ENCODE peak calls at places on chromosomes 13 and 19, in seven cellular contexts. One of them, this sample, is unnamed.
A peak's percentile ranks its signal among the peaks of the same experiment; 100 is the strongest.

GRCh38 chr13:80475718-80476117 is 134.8 kb upstream of the SPRY2 start:
- DNase-seq in SK-N-SH: no peak
- DNase-seq in GM12892: no peak
- DNase-seq in GM12878: no peak
- DNase-seq in HepG2: no peak
- DNase-seq in H1: no peak
- DNase-seq in K562: no peak
- DNase-seq in this sample: no peak

GRCh38 chr19:7869910-7870511 is 4.2 kb downstream of the PRR36 start:
- DNase-seq in SK-N-SH: peak; percentile 71
- DNase-seq in GM12892: no peak
- DNase-seq in GM12878: no peak
- DNase-seq in HepG2: peak; percentile 87
- DNase-seq in H1: peak; percentile 85
- DNase-seq in K562: peak; percentile 96
- DNase-seq in this sample: no peak

GRCh38 chr19:13347351-13347750 is 158.9 kb downstream of the CACNA1A start:
- DNase-seq in SK-N-SH: no peak
- DNase-seq in GM12892: no peak
- DNase-seq in GM12878: no peak
- DNase-seq in HepG2: no peak
- DNase-seq in H1: no peak
- DNase-seq in K562: no peak
- DNase-seq in this sample: no peak

GRCh38 chr19:28026636-28027035 is 1186.3 kb downstream of the UQCRFS1 start:
- DNase-seq in SK-N-SH: no peak
- DNase-seq in GM12892: no peak
- DNase-seq in GM12878: no peak
- DNase-seq in HepG2: no peak
- DNase-seq in H1: no peak
- DNase-seq in K562: no peak
- DNase-seq in this sample: no peak

GRCh38 chr13:66558511-66558910 is 671.6 kb downstream of the PCDH9 start:
- DNase-seq in SK-N-SH: no peak
- DNase-seq in GM12892: no peak
- DNase-seq in GM12878: no peak
- DNase-seq in HepG2: no peak
- DNase-seq in H1: no peak
- DNase-seq in K562: peak; percentile 23
- DNase-seq in this sample: no peak

GRCh38 chr19:47663911-47664771 is 49.1 kb upstream of the EHD2 start:
- DNase-seq in SK-N-SH: no peak
- DNase-seq in GM12892: no peak
- DNase-seq in GM12878: no peak
- DNase-seq in HepG2: peak; percentile 59
- DNase-seq in H1: no peak
- DNase-seq in K562: peak; percentile 71
- DNase-seq in this sample: no peak

GRCh38 chr13:42814868-42815267 is 33.5 kb downstream of the FAM216B start:
- DNase-seq in SK-N-SH: peak; percentile 31
- DNase-seq in GM12892: no peak
- DNase-seq in GM12878: no peak
- DNase-seq in HepG2: no peak
- DNase-seq in H1: no peak
- DNase-seq in K562: no peak
- DNase-seq in this sample: no peak

GRCh38 chr13:101567841-101568240 is 115.4 kb downstream of the ITGBL1 start:
- DNase-seq in SK-N-SH: no peak
- DNase-seq in GM12892: no peak
- DNase-seq in GM12878: no peak
- DNase-seq in HepG2: no peak
- DNase-seq in H1: no peak
- DNase-seq in K562: no peak
- DNase-seq in this sample: no peak

GRCh38 chr19:49347835-49348234 is 12.6 kb downstream of the CD37 start:
- DNase-seq in SK-N-SH: peak; percentile 66
- DNase-seq in GM12892: no peak
- DNase-seq in GM12878: no peak
- DNase-seq in HepG2: peak; percentile 44
- DNase-seq in H1: no peak
- DNase-seq in K562: peak; percentile 74
- DNase-seq in this sample: no peak

GRCh38 chr19:47700934-47701716 is 12.1 kb upstream of the EHD2 start:
- DNase-seq in SK-N-SH: no peak
- DNase-seq in GM12892: no peak
- DNase-seq in GM12878: no peak
- DNase-seq in HepG2: no peak
- DNase-seq in H1: no peak
- DNase-seq in K562: no peak
- DNase-seq in this sample: no peak

GRCh38 chr19:39829702-39830275 is 4.2 kb downstream of the DYRK1B start:
- DNase-seq in SK-N-SH: no peak
- DNase-seq in GM12892: no peak
- DNase-seq in GM12878: no peak
- DNase-seq in HepG2: no peak
- DNase-seq in H1: no peak
- DNase-seq in K562: no peak
- DNase-seq in this sample: no peak

GRCh38 chr19:39001016-39001415 is 25.5 kb upstream of the FBXO17 start:
- DNase-seq in SK-N-SH: no peak
- DNase-seq in GM12892: no peak
- DNase-seq in GM12878: no peak
- DNase-seq in HepG2: no peak
- DNase-seq in H1: no peak
- DNase-seq in K562: no peak
- DNase-seq in this sample: no peak

GRCh38 chr19:29694166-29694565 is 20.9 kb downstream of the C19orf12 start:
- DNase-seq in SK-N-SH: no peak
- DNase-seq in GM12892: no peak
- DNase-seq in GM12878: no peak
- DNase-seq in HepG2: no peak
- DNase-seq in H1: no peak
- DNase-seq in K562: no peak
- DNase-seq in this sample: no peak

GRCh38 chr19:47232422-47233211 is 1.6 kb upstream of the BBC3 start:
- DNase-seq in SK-N-SH: no peak
- DNase-seq in GM12892: no peak
- DNase-seq in GM12878: no peak
- DNase-seq in HepG2: no peak
- DNase-seq in H1: no peak
- DNase-seq in K562: no peak
- DNase-seq in this sample: no peak

GRCh38 chr19:41064974-41065569 is 23.2 kb upstream of the CYP2A13 start:
- DNase-seq in SK-N-SH: peak; percentile 10
- DNase-seq in GM12892: no peak
- DNase-seq in GM12878: no peak
- DNase-seq in HepG2: no peak
- DNase-seq in H1: no peak
- DNase-seq in K562: peak; percentile 48
- DNase-seq in this sample: no peak

GRCh38 chr13:52137489-52137888 is 8.6 kb upstream of the NEK5 start:
- DNase-seq in SK-N-SH: no peak
- DNase-seq in GM12892: no peak
- DNase-seq in GM12878: no peak
- DNase-seq in HepG2: no peak
- DNase-seq in H1: no peak
- DNase-seq in K562: no peak
- DNase-seq in this sample: no peak

GRCh38 chr13:111117289-111117688 is 2.2 kb downstream of the ARHGEF7 start:
- DNase-seq in SK-N-SH: no peak
- DNase-seq in GM12892: no peak
- DNase-seq in GM12878: no peak
- DNase-seq in HepG2: no peak
- DNase-seq in H1: no peak
- DNase-seq in K562: no peak
- DNase-seq in this sample: no peak

GRCh38 chr19:5142725-5143097 is 173.8 kb downstream of the KDM4B start:
- DNase-seq in SK-N-SH: no peak
- DNase-seq in GM12892: no peak
- DNase-seq in GM12878: no peak
- DNase-seq in HepG2: no peak
- DNase-seq in H1: no peak
- DNase-seq in K562: no peak
- DNase-seq in this sample: no peak
- TF ChIP-seq TAF1 in SK-N-SH: no peak
- TF ChIP-seq TAF1 in GM12892: no peak
- TF ChIP-seq TAF1 in GM12878: no peak
- TF ChIP-seq TAF1 in HepG2: no peak
- TF ChIP-seq TAF1 in H1: no peak
- TF ChIP-seq TAF1 in K562: no peak
- TF ChIP-seq TAF1 in this sample: no peak

DNA sequence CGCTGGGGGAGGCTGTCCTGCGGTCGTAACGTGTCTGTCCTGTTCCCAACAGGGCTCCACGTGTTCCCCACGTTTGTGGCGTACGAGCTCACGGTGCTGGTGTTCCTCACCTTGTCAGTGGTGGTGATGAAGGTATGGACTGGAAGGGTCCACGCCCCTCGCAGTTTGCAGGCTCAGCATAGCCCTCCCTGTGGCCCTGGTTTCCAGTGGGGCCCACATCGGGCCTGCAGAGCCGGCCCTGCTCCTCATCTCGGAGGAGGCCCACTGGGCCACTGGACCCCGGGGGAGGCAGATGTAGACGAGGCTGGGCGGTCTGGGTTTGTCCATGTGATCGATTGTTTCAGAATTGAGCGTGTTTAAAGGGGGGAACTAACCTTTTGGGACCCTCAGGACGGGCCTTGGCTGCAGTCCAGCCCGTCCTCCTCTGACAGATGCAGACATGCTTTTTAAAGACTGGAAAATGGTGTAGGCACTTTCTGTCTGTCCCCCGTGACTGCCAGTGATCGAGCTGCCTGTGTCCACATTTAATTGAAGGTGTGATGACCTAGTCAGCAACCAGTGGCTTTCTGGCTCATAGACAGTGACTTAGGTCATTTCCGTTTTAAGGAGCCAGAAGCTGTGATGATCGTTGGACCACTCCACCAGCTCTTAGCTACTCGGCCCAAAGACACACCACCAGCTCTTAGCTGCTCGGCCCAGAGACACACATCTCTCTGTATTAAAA is 37.1 kb upstream of the TFDP1 start:
- DNase-seq in SK-N-SH: no peak
- DNase-seq in GM12892: no peak
- DNase-seq in GM12878: no peak
- DNase-seq in HepG2: no peak
- DNase-seq in H1: peak; percentile 37
- DNase-seq in K562: no peak
- DNase-seq in this sample: no peak
- TF ChIP-seq TAF1 in SK-N-SH: no peak
- TF ChIP-seq TAF1 in GM12892: no peak
- TF ChIP-seq TAF1 in GM12878: no peak
- TF ChIP-seq TAF1 in HepG2: no peak
- TF ChIP-seq TAF1 in H1: no peak
- TF ChIP-seq TAF1 in K562: no peak
- TF ChIP-seq TAF1 in this sample: no peak

GRCh38 chr13:35855531-35856019 is 275.6 kb downstream of the DCLK1 start:
- DNase-seq in SK-N-SH: no peak
- DNase-seq in GM12892: no peak
- DNase-seq in GM12878: no peak
- DNase-seq in HepG2: no peak
- DNase-seq in H1: peak; percentile 66
- DNase-seq in K562: no peak
- DNase-seq in this sample: no peak

GRCh38 chr13:35856084-35856483 is 275.1 kb downstream of the DCLK1 start:
- DNase-seq in SK-N-SH: no peak
- DNase-seq in GM12892: no peak
- DNase-seq in GM12878: no peak
- DNase-seq in HepG2: no peak
- DNase-seq in H1: no peak
- DNase-seq in K562: no peak
- DNase-seq in this sample: no peak

GRCh38 chr13:35856721-35857346 is 274.3 kb downstream of the DCLK1 start:
- DNase-seq in SK-N-SH: no peak
- DNase-seq in GM12892: no peak
- DNase-seq in GM12878: no peak
- DNase-seq in HepG2: no peak
- DNase-seq in H1: no peak
- DNase-seq in K562: no peak
- DNase-seq in this sample: no peak

GRCh38 chr13:35858665-35859064 is 272.5 kb downstream of the DCLK1 start:
- DNase-seq in SK-N-SH: no peak
- DNase-seq in GM12892: no peak
- DNase-seq in GM12878: no peak
- DNase-seq in HepG2: no peak
- DNase-seq in H1: no peak
- DNase-seq in K562: no peak
- DNase-seq in this sample: no peak

DNA sequence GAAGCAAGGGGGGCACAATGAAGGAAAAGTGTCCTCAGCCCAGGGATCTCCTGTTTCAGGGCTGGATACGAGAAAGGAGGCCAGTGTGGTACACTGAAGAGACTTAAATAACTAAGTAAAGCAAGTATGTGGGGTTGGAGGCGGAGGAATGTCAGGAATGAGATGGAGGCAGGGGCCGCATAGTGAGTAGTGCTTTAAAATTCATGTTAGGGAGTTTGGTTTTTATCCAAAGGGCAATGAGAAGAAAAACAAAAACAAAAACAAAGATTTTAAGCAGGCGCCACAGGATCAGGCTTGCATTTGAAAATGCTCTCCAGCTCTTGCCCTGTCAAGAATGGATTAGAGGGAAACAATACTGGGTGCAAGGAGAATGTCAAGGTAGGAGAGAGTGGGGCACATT is 273.4 kb downstream of the DCLK1 start:
- DNase-seq in SK-N-SH: no peak
- DNase-seq in GM12892: no peak
- DNase-seq in GM12878: no peak
- DNase-seq in HepG2: no peak
- DNase-seq in H1: peak; percentile 52
- DNase-seq in K562: no peak
- DNase-seq in this sample: no peak
- TF ChIP-seq TAF1 in SK-N-SH: no peak
- TF ChIP-seq TAF1 in GM12892: no peak
- TF ChIP-seq TAF1 in GM12878: no peak
- TF ChIP-seq TAF1 in HepG2: no peak
- TF ChIP-seq TAF1 in H1: peak; percentile 39
- TF ChIP-seq TAF1 in K562: no peak
- TF ChIP-seq TAF1 in this sample: no peak

DNA sequence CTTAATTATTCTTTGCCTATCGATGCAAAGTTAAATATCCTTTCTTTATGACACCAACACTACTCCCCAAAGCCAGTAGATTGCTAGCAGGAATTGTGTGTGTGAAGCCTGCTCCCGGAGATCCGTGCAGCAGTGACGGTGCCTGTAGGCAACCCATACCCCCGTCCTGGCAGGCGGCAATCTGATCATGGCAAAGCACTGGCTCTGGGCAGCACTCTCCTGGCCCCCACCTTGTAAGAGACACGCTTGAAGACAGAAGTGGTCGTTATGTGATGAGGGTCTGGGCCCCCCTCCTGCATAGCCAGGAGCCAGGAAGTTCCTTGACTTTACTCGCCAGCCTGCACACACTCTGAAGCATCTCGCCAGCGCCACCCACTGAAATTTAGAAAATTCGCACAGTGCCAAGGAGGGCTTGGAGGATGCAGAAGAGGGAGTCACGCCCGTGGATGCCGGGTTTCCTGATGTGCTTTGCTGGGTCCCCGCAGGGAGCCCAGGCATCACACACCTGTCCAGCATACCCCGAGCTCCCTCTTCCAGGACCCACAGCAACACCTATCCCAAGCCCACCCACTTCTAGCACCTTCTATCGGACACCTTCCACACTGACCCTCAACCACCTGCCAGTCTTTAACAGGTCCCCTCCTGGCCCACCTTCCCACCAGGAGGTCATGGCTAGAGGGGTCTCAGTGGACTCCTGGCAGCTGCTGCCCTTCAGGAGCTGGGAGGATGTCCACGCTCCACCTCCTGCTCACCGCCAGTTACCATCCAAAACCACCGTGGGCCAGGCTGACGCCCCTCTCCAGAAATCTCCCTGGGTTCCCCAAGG is 54.5 kb downstream of the CEBPG start:
- DNase-seq in SK-N-SH: no peak
- DNase-seq in GM12892: no peak
- DNase-seq in GM12878: no peak
- DNase-seq in HepG2: no peak
- DNase-seq in H1: no peak
- DNase-seq in K562: no peak
- DNase-seq in this sample: no peak
- TF ChIP-seq TAF1 in SK-N-SH: no peak
- TF ChIP-seq TAF1 in GM12892: no peak
- TF ChIP-seq TAF1 in GM12878: no peak
- TF ChIP-seq TAF1 in HepG2: no peak
- TF ChIP-seq TAF1 in H1: no peak
- TF ChIP-seq TAF1 in K562: no peak
- TF ChIP-seq TAF1 in this sample: no peak